ENCODE peak calls at places on chromosomes 4 and X, in seven cellular contexts. L is hepatocyte; N is heart left ventricle; U is naive thymus-derived CD4-positive, alpha-beta T cell; P is lower leg skin; D is brain microvascular endothelial cell; F is breast epithelium. T is an unnamed sample.

GRCh38 chr4:169615467-169616106 is 3.2 kb upstream of the NEK1 start:
- DNase-seq in L (no peak), N (no peak), U (no peak), P (no peak), D (peak), F (no peak), T (no peak)

GRCh38 chrX:68989865-68990606 is 161.2 kb downstream of the EFNB1 start:
- DNase-seq in L (peak), N (peak), U (no peak), P (no peak), D (peak), F (no peak), T (peak)

GRCh38 chrX:108312938-108313337 is 125.3 kb downstream of the COL4A6 start:
- DNase-seq in L (no peak), N (peak), U (no peak), P (peak), D (peak), F (peak), T (no peak)

GRCh38 chr4:74039065-74039763 is 725 bp upstream of the CXCL3 start:
- DNase-seq in L (no peak), N (no peak), U (no peak), P (no peak), D (peak), F (no peak), T (no peak)

GRCh38 chr4:174324725-174325124 is 41.0 kb downstream of the CEP44 start:
- DNase-seq in L (no peak), N (no peak), U (no peak), P (no peak), D (peak), F (no peak), T (peak)

GRCh38 chr4:187258651-187259401 is 535.2 kb upstream of the FAT1 start:
- DNase-seq in L (no peak), N (no peak), U (no peak), P (no peak), D (no peak), F (no peak), T (no peak)

GRCh38 chr4:185874516-185875230 is 62.7 kb upstream of the SORBS2 start:
- DNase-seq in L (no peak), N (no peak), U (no peak), P (no peak), D (peak), F (no peak), T (no peak)

GRCh38 chrX:130754353-130754752 is 148.7 kb downstream of the ENOX2 start:
- DNase-seq in L (no peak), N (no peak), U (no peak), P (no peak), D (no peak), F (no peak), T (no peak)

GRCh38 chrX:1592128-1592862 is 891 bp downstream of the AKAP17A start:
- DNase-seq in L (peak), N (no peak), U (peak), P (peak), D (peak), F (no peak), T (peak)

GRCh38 chr4:53821179-53821851 is 230.0 kb upstream of the LNX1 start:
- DNase-seq in L (peak), N (no peak), U (no peak), P (no peak), D (no peak), F (no peak), T (no peak)

GRCh38 chr4:86895692-86896488 is 3.7 kb upstream of the C4orf36 start:
- DNase-seq in L (peak), N (no peak), U (no peak), P (no peak), D (peak), F (no peak), T (peak)

GRCh38 chr4:1604181-1604705 is 79.9 kb downstream of the FAM53A start:
- DNase-seq in L (no peak), N (peak), U (no peak), P (no peak), D (no peak), F (no peak), T (no peak)

GRCh38 chr4:150381026-150381425 is 200.9 kb upstream of the MAB21L2 start:
- DNase-seq in L (no peak), N (no peak), U (no peak), P (no peak), D (no peak), F (no peak), T (no peak)

GRCh38 chr4:90007494-90008167 is 113.0 kb downstream of the MMRN1 start:
- DNase-seq in L (no peak), N (no peak), U (no peak), P (no peak), D (no peak), F (no peak), T (no peak)

GRCh38 chr4:67134616-67135015 is 410.7 kb downstream of the CENPC start:
- DNase-seq in L (no peak), N (no peak), U (no peak), P (no peak), D (peak), F (no peak), T (no peak)

GRCh38 chrX:22037911-22038537 is 5.9 kb downstream of the PHEX start:
- DNase-seq in L (no peak), N (no peak), U (no peak), P (no peak), D (no peak), F (no peak), T (no peak)

GRCh38 chr4:127313767-127314166 is 319.0 kb upstream of the INTU start:
- DNase-seq in L (no peak), N (no peak), U (no peak), P (no peak), D (no peak), F (no peak), T (no peak)

GRCh38 chr4:8385106-8385505 is 55.4 kb downstream of the ACOX3 start:
- DNase-seq in L (no peak), N (peak), U (no peak), P (no peak), D (no peak), F (no peak), T (no peak)

GRCh38 chrX:20527458-20528099 is 260.9 kb upstream of the RPS6KA3 start:
- DNase-seq in L (peak), N (no peak), U (no peak), P (no peak), D (no peak), F (no peak), T (no peak)

GRCh38 chr4:46277165-46277951 is 112.6 kb downstream of the GABRA2 start:
- DNase-seq in L (no peak), N (no peak), U (no peak), P (no peak), D (no peak), F (no peak), T (no peak)

GRCh38 chr4:90816754-90817153 is 689.6 kb downstream of the CCSER1 start:
- DNase-seq in L (no peak), N (no peak), U (no peak), P (no peak), D (no peak), F (no peak), T (no peak)

GRCh38 chrX:75038925-75039324 is 113.7 kb upstream of the NEXMIF start:
- DNase-seq in L (no peak), N (no peak), U (no peak), P (no peak), D (peak), F (no peak), T (no peak)

GRCh38 chr4:143351149-143351691 is 14.5 kb downstream of the GAB1 start:
- DNase-seq in L (no peak), N (no peak), U (no peak), P (no peak), D (no peak), F (no peak), T (no peak)

GRCh38 chr4:88818650-88819470 is 121.2 kb upstream of the NAP1L5 start:
- DNase-seq in L (peak), N (no peak), U (no peak), P (no peak), D (peak), F (no peak), T (no peak)

GRCh38 chr4:120824905-120825304 is 97.6 kb downstream of the PRDM5 start:
- DNase-seq in L (no peak), N (no peak), U (no peak), P (no peak), D (no peak), F (no peak), T (no peak)

GRCh38 chr4:54050214-54050904 is 14.0 kb downstream of the CHIC2 start:
- DNase-seq in L (no peak), N (no peak), U (no peak), P (no peak), D (no peak), F (no peak), T (no peak)

GRCh38 chr4:102935716-102936115 is 66.9 kb downstream of the CISD2 start:
- DNase-seq in L (no peak), N (no peak), U (no peak), P (no peak), D (no peak), F (no peak), T (no peak)

GRCh38 chr4:182163180-182163579 is 80.0 kb upstream of the TENM3 start:
- DNase-seq in L (no peak), N (no peak), U (no peak), P (no peak), D (no peak), F (no peak), T (no peak)

GRCh38 chr4:119656986-119657635 is 28.5 kb upstream of the PDE5A start:
- DNase-seq in L (peak), N (no peak), U (no peak), P (no peak), D (peak), F (no peak), T (peak)

GRCh38 chrX:67648361-67648760 is 104.5 kb downstream of the AR start:
- DNase-seq in L (no peak), N (no peak), U (no peak), P (no peak), D (no peak), F (no peak), T (no peak)

GRCh38 chrX:125150231-125150630 is 169.4 kb upstream of the TEX13C start:
- DNase-seq in L (no peak), N (no peak), U (no peak), P (no peak), D (peak), F (no peak), T (no peak)

GRCh38 chrX:114924423-114924822 is 93.0 kb downstream of the IL13RA2 start:
- DNase-seq in L (no peak), N (no peak), U (no peak), P (no peak), D (no peak), F (no peak), T (no peak)

GRCh38 chrX:112651766-112652165 is 28.0 kb downstream of the LHFPL1 start:
- DNase-seq in L (no peak), N (no peak), U (no peak), P (no peak), D (no peak), F (no peak), T (no peak)

GRCh38 chr4:56158483-56158882 is 209.7 kb downstream of the CEP135 start:
- DNase-seq in L (peak), N (no peak), U (no peak), P (no peak), D (no peak), F (no peak), T (no peak)

GRCh38 chrX:85561216-85561615 is 181.8 kb upstream of the POF1B start:
- DNase-seq in L (no peak), N (no peak), U (no peak), P (no peak), D (no peak), F (no peak), T (no peak)

GRCh38 chrX:124829930-124830329 is 483.6 kb downstream of the SH2D1A start:
- DNase-seq in L (no peak), N (no peak), U (no peak), P (no peak), D (no peak), F (no peak), T (no peak)

GRCh38 chrX:152913354-152913753 is 15.5 kb downstream of the ZNF185 start:
- DNase-seq in L (no peak), N (no peak), U (no peak), P (no peak), D (no peak), F (no peak), T (no peak)

GRCh38 chrX:100685284-100685996 is 41.4 kb downstream of the SRPX2 start:
- DNase-seq in L (peak), N (no peak), U (peak), P (peak), D (peak), F (peak), T (peak)

GRCh38 chrX:56343231-56343630 is 111.1 kb downstream of the KLF8 start:
- DNase-seq in L (no peak), N (no peak), U (no peak), P (no peak), D (no peak), F (no peak), T (no peak)

GRCh38 chr4:27318740-27319139 is 458.1 kb downstream of the STIM2 start:
- DNase-seq in L (peak), N (no peak), U (peak), P (no peak), D (no peak), F (no peak), T (peak)

DNA sequence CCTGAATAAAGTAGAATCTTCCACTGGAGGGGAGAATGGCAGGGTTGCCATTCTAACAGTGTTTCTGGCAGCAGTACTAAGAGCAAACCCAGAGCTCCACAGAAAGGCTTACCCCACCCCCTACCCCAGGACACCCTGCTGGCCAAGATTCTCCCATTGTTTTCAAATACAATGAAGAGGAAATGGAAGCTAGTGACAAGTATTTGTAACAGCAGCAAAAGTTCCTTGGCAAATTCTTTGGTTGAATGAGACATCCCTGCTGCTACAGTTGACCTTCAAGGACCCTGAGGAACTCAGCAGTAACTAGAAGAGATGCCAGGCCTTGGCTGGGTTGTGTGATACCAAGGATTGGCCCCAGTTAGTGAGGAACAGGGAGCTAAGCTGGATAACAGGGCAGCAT is 124.2 kb upstream of the DGKK start:
- DNase-seq in L (no peak), N (peak), U (no peak), P (no peak), D (no peak), F (no peak), T (no peak)
- H3K4me3 ChIP-seq in L (no peak), N (no peak), U (no peak), P (no peak), D (no peak), F (no peak), T (no peak)

GRCh38 chrX:31590581-31591113 is 518.8 kb upstream of the FTHL17 start:
- DNase-seq in L (no peak), N (no peak), U (no peak), P (no peak), D (peak), F (no peak), T (no peak)
- H3K4me3 ChIP-seq in L (no peak), N (no peak), U (no peak), P (no peak), D (no peak), F (no peak), T (no peak)

DNA sequence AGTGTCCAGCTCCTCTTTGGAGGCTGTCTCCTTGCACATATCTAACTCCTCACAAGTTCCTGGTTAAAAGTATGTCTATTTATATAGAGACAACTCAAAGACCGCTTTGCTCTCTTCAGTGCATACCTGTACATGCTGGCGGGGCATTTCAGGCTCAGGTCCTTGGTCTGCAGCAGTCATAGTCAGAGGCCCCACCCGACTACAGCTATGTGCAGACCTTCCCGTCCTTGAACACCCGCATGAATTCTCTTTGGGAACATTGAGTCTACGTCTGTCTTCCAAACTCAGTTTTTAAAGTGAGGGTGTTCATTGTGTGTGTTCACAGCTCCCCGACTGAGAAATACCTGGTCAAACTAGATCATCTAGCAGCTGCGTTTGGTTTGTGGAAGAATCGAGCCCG is 4.2 kb downstream of the BCOR start:
- DNase-seq in L (no peak), N (no peak), U (no peak), P (no peak), D (no peak), F (no peak), T (no peak)
- H3K4me3 ChIP-seq in L (no peak), N (peak), U (peak), P (no peak), D (peak), F (peak), T (peak)

DNA sequence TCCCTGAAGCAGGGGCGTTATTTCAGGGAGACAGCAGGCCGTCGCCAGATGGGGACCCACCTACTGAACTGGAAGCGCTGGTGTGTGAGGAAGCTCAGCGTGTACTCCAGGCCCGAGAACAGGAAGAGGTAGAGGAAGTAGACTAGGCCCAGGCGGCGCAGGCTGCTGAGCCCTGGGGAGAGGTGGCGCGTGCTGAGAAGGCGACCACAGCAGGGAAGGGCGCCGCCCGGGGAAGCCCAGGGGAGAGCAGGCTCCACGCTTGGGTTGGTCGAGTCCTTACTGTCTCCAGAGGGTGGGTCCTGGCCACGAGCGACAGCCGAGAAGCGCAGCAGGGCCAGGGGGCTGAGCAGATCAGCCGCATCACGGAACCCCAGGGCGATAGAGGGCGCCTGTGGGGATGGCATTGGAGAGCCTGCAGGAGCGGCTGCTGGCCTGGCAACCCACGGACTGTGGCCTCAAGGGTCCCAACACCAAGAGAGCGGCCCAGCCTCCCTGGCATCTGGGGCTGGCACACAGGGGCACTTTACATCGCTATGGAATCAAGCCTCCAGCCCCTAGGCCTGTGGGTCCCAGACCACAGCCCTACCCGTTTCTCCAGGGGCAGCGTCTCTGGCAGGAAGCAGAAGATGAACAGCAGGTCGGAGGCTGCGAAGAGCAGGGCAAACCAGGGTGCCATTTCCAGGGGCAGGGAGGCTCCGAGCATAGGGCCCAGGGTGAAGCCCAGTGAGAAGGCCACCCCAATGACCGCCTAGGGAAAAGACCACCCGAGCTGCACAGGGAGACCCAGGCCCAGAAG is 31.2 kb downstream of the NOP14 start:
- DNase-seq in L (no peak), N (peak), U (peak), P (peak), D (no peak), F (no peak), T (no peak)
- H3K4me3 ChIP-seq in L (no peak), N (no peak), U (peak), P (no peak), D (no peak), F (peak), T (no peak)

GRCh38 chr4:144647095-144647959 is 1.4 kb downstream of the HHIP start:
- DNase-seq in L (peak), N (no peak), U (no peak), P (no peak), D (peak), F (no peak), T (no peak)
- H3K4me3 ChIP-seq in L (peak), N (peak), U (no peak), P (no peak), D (peak), F (peak), T (peak)

GRCh38 chr4:80876810-80877209 is 153.7 kb upstream of the BMP3 start:
- DNase-seq in L (no peak), N (no peak), U (no peak), P (no peak), D (no peak), F (no peak), T (peak)
- H3K4me3 ChIP-seq in L (no peak), N (no peak), U (no peak), P (no peak), D (no peak), F (no peak), T (no peak)

DNA sequence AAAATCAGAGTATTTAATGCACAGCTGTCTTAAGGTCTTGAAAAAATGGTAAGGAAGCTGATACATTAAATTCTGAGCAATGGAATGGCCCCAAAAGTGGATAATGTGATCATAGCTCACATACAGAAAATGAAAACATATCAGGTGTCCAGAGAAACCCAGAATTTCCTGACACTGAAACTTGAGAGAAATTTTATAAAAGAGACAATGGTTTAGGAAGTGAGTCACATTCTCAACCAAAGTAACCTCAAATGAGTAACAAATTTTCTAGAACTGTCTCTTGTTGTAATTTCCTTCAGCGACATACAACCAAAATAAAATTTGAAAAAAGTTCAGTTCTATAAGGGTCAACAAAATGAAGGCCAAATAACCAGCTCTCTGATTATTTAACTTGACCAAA is 37.4 kb upstream of the PACRGL start:
- DNase-seq in L (no peak), N (no peak), U (no peak), P (no peak), D (peak), F (no peak), T (peak)
- H3K4me3 ChIP-seq in L (no peak), N (no peak), U (no peak), P (no peak), D (no peak), F (no peak), T (no peak)

GRCh38 chr4:38386011-38386551 is 277.9 kb upstream of the KLF3 start:
- DNase-seq in L (no peak), N (no peak), U (no peak), P (no peak), D (no peak), F (no peak), T (no peak)
- H3K4me3 ChIP-seq in L (no peak), N (no peak), U (no peak), P (no peak), D (no peak), F (no peak), T (no peak)

T was measured in skeletal muscle cell.